ENCODE peak calls at places on chromosomes 16 and 17, in five cellular contexts. B is AG09309; C is frontal cortex; I is iris pigment epithelial cell; E is effector memory CD8-positive, alpha-beta T cell. H is an unnamed sample.
A peak's percentile ranks its signal among the peaks of the same experiment; 100 is the strongest.

GRCh38 chr16:2786826-2787151 is 571 bp downstream of the PRSS33 start:
- DNase-seq in I (no peak), B (no peak), C (no peak), E (no peak), H (no peak)

GRCh38 chr17:9644910-9645751 is at the start of gene USP43:
- DNase-seq in I (peak; percentile 28), C (no peak), B (no peak), E (no peak), H (peak; percentile 15)

GRCh38 chr16:12646490-12647274 is 157.0 kb downstream of the CPPED1 start:
- DNase-seq in E (no peak), I (peak; percentile 37), C (no peak), B (no peak), H (peak; percentile 63)

GRCh38 chr17:27459433-27459832 is 3.2 kb downstream of the KSR1 start:
- DNase-seq in B (no peak), I (no peak), E (no peak), C (no peak), H (no peak)

GRCh38 chr16:86509759-86510464 is 415 bp upstream of the FOXF1 start:
- DNase-seq in I (peak; percentile 97), B (no peak), C (peak; percentile 72), E (no peak), H (peak; percentile 92)

GRCh38 chr17:4944163-4944553 is 4.1 kb downstream of the RNF167 start:
- DNase-seq in E (peak; percentile 35), I (no peak), B (no peak), C (no peak), H (no peak)

GRCh38 chr17:72571813-72572396 is 451.1 kb downstream of the SOX9 start:
- DNase-seq in E (no peak), I (no peak), B (no peak), C (no peak), H (no peak)

GRCh38 chr16:9090101-9090959 is 1.1 kb upstream of the HAPSTR1 start:
- DNase-seq in B (no peak), I (no peak), C (peak; percentile 48), E (peak; percentile 26), H (no peak)

GRCh38 chr17:49616086-49616485 is 40.4 kb downstream of the NXPH3 start:
- DNase-seq in I (no peak), E (no peak), C (no peak), B (no peak), H (no peak)

GRCh38 chr17:30321314-30321713 is 12.5 kb downstream of the TMIGD1 start:
- DNase-seq in I (no peak), C (no peak), E (no peak), B (no peak), H (no peak)

GRCh38 chr17:7250655-7251329 is 742 bp downstream of the CTDNEP1 start:
- DNase-seq in I (no peak), C (no peak), B (no peak), E (no peak), H (peak; percentile 13)

GRCh38 chr16:88665148-88665547 is 2.3 kb upstream of the MVD start:
- DNase-seq in I (no peak), C (no peak), B (no peak), E (no peak), H (no peak)

GRCh38 chr17:1197781-1198490 is 18.2 kb upstream of the ABR start:
- DNase-seq in I (peak; percentile 63), C (no peak), E (peak; percentile 76), B (no peak), H (peak; percentile 46)

GRCh38 chr17:64938925-64939474 is 19.7 kb upstream of the LRRC37A3 start:
- DNase-seq in E (no peak), I (peak; percentile 44), B (no peak), C (no peak), H (peak; percentile 42)

GRCh38 chr16:49681449-49681848 is 174.5 kb downstream of the ZNF423 start:
- DNase-seq in B (no peak), I (no peak), C (no peak), E (no peak), H (no peak)

GRCh38 chr17:81910840-81911276 is 341 bp downstream of the PCYT2 start:
- DNase-seq in E (no peak), B (no peak), I (no peak), C (no peak), H (no peak)